ENCODE peak calls at places on chromosomes 5 and 9, in five cellular contexts. S, Z, V, T and M are unnamed samples.

GRCh38 chr5:115637507-115637906 is 11.7 kb upstream of the TMED7 start:
- DNase-seq in S (no peak), Z (no peak), T (no peak), V (no peak), M (no peak)

GRCh38 chr5:124154714-124155113 is 591.7 kb downstream of the ZNF608 start:
- DNase-seq in T (no peak), S (no peak), V (no peak), Z (no peak), M (no peak)

GRCh38 chr5:33531796-33532195 is 91.0 kb downstream of the TARS1 start:
- DNase-seq in Z (no peak), S (no peak), T (no peak), V (no peak), M (no peak)

GRCh38 chr9:6584881-6585597 is 60.5 kb downstream of the GLDC start:
- DNase-seq in T (peak; percentile 26), Z (no peak), S (no peak), V (no peak), M (no peak)

GRCh38 chr5:180637962-180638680 is 11.3 kb downstream of the FLT4 start:
- DNase-seq in S (no peak), V (peak; percentile 30), T (no peak), Z (no peak), M (no peak)

GRCh38 chr9:7976856-7977255 is 177.3 kb upstream of the DMAC1 start:
- DNase-seq in V (no peak), S (no peak), T (no peak), Z (no peak), M (no peak)

GRCh38 chr9:106892632-106893031 is 29.7 kb downstream of the ZNF462 start:
- DNase-seq in Z (no peak), S (no peak), V (peak; percentile 77), T (peak; percentile 98), M (no peak)

GRCh38 chr5:11128021-11128420 is 367.0 kb upstream of the DAP start:
- DNase-seq in T (no peak), V (no peak), Z (no peak), S (no peak), M (no peak)

GRCh38 chr5:132662004-132662401 is 4.0 kb downstream of the IL13 start:
- DNase-seq in T (no peak), Z (no peak), S (no peak), V (no peak), M (no peak)

GRCh38 chr5:32581010-32581785 is 4.2 kb upstream of the SUB1 start:
- DNase-seq in T (no peak), V (no peak), Z (no peak), S (no peak), M (no peak)

GRCh38 chr9:116000748-116001329 is 152.8 kb upstream of the PAPPA start:
- DNase-seq in V (no peak), S (no peak), T (peak; percentile 20), Z (no peak), M (no peak)

GRCh38 chr9:112858005-112858404 is 32.7 kb downstream of the SLC46A2 start:
- DNase-seq in Z (no peak), V (no peak), T (no peak), S (no peak), M (no peak)

GRCh38 chr9:121840838-121841760 is 189.7 kb downstream of the DAB2IP start:
- DNase-seq in V (no peak), Z (no peak), T (no peak), S (no peak), M (no peak)

GRCh38 chr5:8516356-8516755 is 647.4 kb downstream of the MTRR start:
- DNase-seq in T (no peak), Z (no peak), S (no peak), V (no peak), M (no peak)

GRCh38 chr5:56852228-56853000 is 37.1 kb downstream of the MAP3K1 start:
- DNase-seq in V (no peak), Z (no peak), S (no peak), T (no peak), M (no peak)

GRCh38 chr5:147483197-147483790 is 26.6 kb downstream of the DPYSL3 start:
- DNase-seq in T (peak; percentile 37), V (no peak), Z (no peak), S (no peak), M (no peak)

GRCh38 chr5:54743997-54744788 is 226.6 kb downstream of the SNX18 start:
- DNase-seq in V (no peak), S (no peak), T (peak; percentile 58), Z (no peak), M (no peak)

GRCh38 chr5:23132231-23132630 is 279.1 kb upstream of the CDH12 start:
- DNase-seq in S (no peak), T (no peak), Z (no peak), V (no peak), M (no peak)

GRCh38 chr5:160959804-160960203 is 107.8 kb upstream of the ATP10B start:
- DNase-seq in T (no peak), V (no peak), Z (no peak), S (no peak), M (no peak)

GRCh38 chr5:71810456-71811181 is 91.5 kb downstream of the CARTPT start:
- DNase-seq in S (no peak), Z (no peak), T (no peak), V (no peak), M (no peak)

GRCh38 chr9:124776952-124777645 is at the start of gene OLFML2A:
- DNase-seq in T (no peak), V (peak; percentile 65), S (no peak), Z (no peak), M (peak; percentile 63)

GRCh38 chr9:109109962-109110325 is 9.8 kb downstream of the TMEM245 start:
- DNase-seq in T (no peak), Z (no peak), S (no peak), V (no peak), M (no peak)

GRCh38 chr5:154948313-154948712 is 7.4 kb downstream of the MRPL22 start:
- DNase-seq in S (no peak), V (no peak), Z (no peak), T (no peak), M (no peak)

GRCh38 chr5:6448622-6449464 is at the start of gene UBE2QL1:
- DNase-seq in T (no peak), V (peak; percentile 69), S (peak; percentile 50), Z (no peak), M (no peak)

GRCh38 chr9:31304576-31304975 is 1079.9 kb upstream of the ACO1 start:
- DNase-seq in Z (no peak), T (peak; percentile 36), S (no peak), V (no peak), M (no peak)